ENCODE peak calls at places on chromosomes 3 and 15, in five cellular contexts. G is H1, A is tibial nerve, S is Right ventricle myocardium superior, H is RCC 7860. J is an unnamed sample.

GRCh38 chr15:75947117-75947516 is 43.4 kb downstream of the FBXO22 start:
- DNase-seq in G (no peak), S (no peak), H (peak; percentile 24), A (no peak), J (no peak)

GRCh38 chr3:46693038-46693896 is at the start of gene ALS2CL:
- DNase-seq in A (no peak), H (peak; percentile 31), G (no peak), S (peak; percentile 81), J (peak; percentile 26)

GRCh38 chr3:171018151-171018935 is 8.2 kb downstream of the SLC2A2 start:
- DNase-seq in G (no peak), A (no peak), S (no peak), H (no peak), J (peak; percentile 31)

GRCh38 chr3:166453472-166453871 is 616.2 kb upstream of the BCHE start:
- DNase-seq in H (no peak), S (no peak), A (no peak), G (no peak), J (no peak)

GRCh38 chr15:45268135-45268534 is 16.1 kb downstream of the SLC28A2 start:
- DNase-seq in H (no peak), G (no peak), S (no peak), A (no peak), J (peak; percentile 60)

GRCh38 chr3:132160218-132160617 is 125.4 kb upstream of the CPNE4 start:
- DNase-seq in H (no peak), G (no peak), A (no peak), S (no peak), J (no peak)

GRCh38 chr3:186464424-186465093 is 79.6 kb downstream of the CRYGS start:
- DNase-seq in G (no peak), A (no peak), H (no peak), S (no peak), J (peak; percentile 43)

GRCh38 chr15:92651877-92652575 is 3.5 kb downstream of the FAM174B start:
- DNase-seq in H (no peak), G (no peak), A (no peak), S (no peak), J (no peak)

GRCh38 chr3:166663194-166663593 is 716.9 kb downstream of the ZBBX start:
- DNase-seq in S (no peak), A (no peak), H (no peak), G (no peak), J (no peak)

GRCh38 chr3:67642734-67643133 is 11.7 kb downstream of the SUCLG2 start:
- DNase-seq in S (no peak), G (no peak), H (no peak), A (no peak), J (no peak)

GRCh38 chr3:23805881-23806321 is at the start of gene UBE2E1:
- DNase-seq in G (no peak), H (peak; percentile 58), A (peak; percentile 69), S (peak; percentile 89), J (peak; percentile 76)

GRCh38 chr3:188516515-188516914 is 362.6 kb downstream of the LPP start:
- DNase-seq in G (no peak), S (no peak), H (no peak), A (no peak), J (no peak)

GRCh38 chr3:73101916-73102315 is 40.5 kb downstream of the EBLN2 start:
- DNase-seq in G (no peak), A (no peak), S (no peak), H (no peak), J (no peak)

GRCh38 chr15:99157456-99157855 is 52.6 kb downstream of the SYNM start:
- DNase-seq in G (no peak), A (no peak), H (no peak), S (no peak), J (no peak)

GRCh38 chr15:32014953-32015352 is 15.4 kb upstream of the CHRNA7 start:
- DNase-seq in G (no peak), S (no peak), A (no peak), H (no peak), J (no peak)

GRCh38 chr15:59862191-59863155 is 141.6 kb upstream of the FOXB1 start:
- DNase-seq in A (no peak), G (no peak), S (no peak), H (no peak), J (peak; percentile 72)

GRCh38 chr15:87955284-87955909 is 301.1 kb downstream of the NTRK3 start:
- DNase-seq in H (no peak), G (no peak), A (no peak), S (no peak), J (no peak)

GRCh38 chr3:37779289-37780152 is 82.2 kb upstream of the CTDSPL start:
- DNase-seq in G (peak; percentile 10), S (no peak), H (peak; percentile 34), A (no peak), J (peak; percentile 76)

GRCh38 chr15:63093486-63094205 is 28.0 kb upstream of the LACTB start:
- DNase-seq in H (peak; percentile 63), S (peak; percentile 81), A (peak; percentile 95), G (peak; percentile 65), J (peak; percentile 92)

GRCh38 chr15:60000113-60000823 is 3.8 kb upstream of the FOXB1 start:
- DNase-seq in G (no peak), H (no peak), A (no peak), S (no peak), J (peak; percentile 47)

GRCh38 chr3:50256978-50257890 is 11.7 kb upstream of the SEMA3B start:
- DNase-seq in G (no peak), H (no peak), A (no peak), S (peak; percentile 75), J (peak; percentile 64)

GRCh38 chr15:82571722-82572222 is 31.5 kb upstream of the RPS17 start:
- DNase-seq in G (peak; percentile 43), A (peak; percentile 52), H (peak; percentile 50), S (peak; percentile 69), J (peak; percentile 84)

GRCh38 chr3:179613807-179614206 is 9.2 kb downstream of the NDUFB5 start:
- DNase-seq in A (no peak), G (no peak), H (peak; percentile 19), S (no peak), J (no peak)

GRCh38 chr3:34882764-34883163 is 756.6 kb upstream of the ARPP21 start:
- DNase-seq in A (no peak), S (no peak), G (no peak), H (no peak), J (peak; percentile 43)

GRCh38 chr3:51568041-51568440 is 29.5 kb downstream of the RAD54L2 start:
- DNase-seq in G (no peak), S (no peak), H (no peak), A (no peak), J (peak; percentile 21)

GRCh38 chr3:120682095-120682681 is at the start of gene HGD:
- DNase-seq in A (no peak), S (no peak), G (no peak), H (peak; percentile 92), J (no peak)

J was measured in NCI-H82.